ENCODE peak calls at places on chromosome 7, in five cellular contexts. G is hepatocyte, U is IMR-90, L is gastrocnemius medialis, S is colonic mucosa. Y is an unnamed sample.

GRCh38 chr7:12821746-12822145 is 134.3 kb downstream of the ARL4A start:
- DNase-seq in G (no peak), U (no peak), S (no peak), L (no peak), Y (no peak)

GRCh38 chr7:158821173-158822021 is 7.9 kb downstream of the ESYT2 start:
- DNase-seq in S (no peak), U (peak; percentile 75), L (no peak), G (peak; percentile 44), Y (peak; percentile 68)

GRCh38 chr7:147197006-147197405 is 1080.4 kb downstream of the CNTNAP2 start:
- DNase-seq in L (no peak), G (no peak), U (no peak), S (no peak), Y (no peak)

GRCh38 chr7:135189221-135189662 is 18.7 kb upstream of the CYREN start:
- DNase-seq in S (no peak), G (no peak), L (no peak), U (no peak), Y (no peak)

GRCh38 chr7:137343483-137343841 is at the start of gene PTN:
- DNase-seq in U (peak; percentile 79), L (no peak), S (no peak), G (peak; percentile 60), Y (peak; percentile 2)

GRCh38 chr7:25758559-25758958 is 393.4 kb upstream of the NFE2L3 start:
- DNase-seq in G (no peak), L (no peak), S (no peak), U (no peak), Y (peak; percentile 33)

GRCh38 chr7:117218700-117219099 is 104.2 kb downstream of the WNT2 start:
- DNase-seq in G (no peak), S (no peak), L (no peak), U (no peak), Y (no peak)

GRCh38 chr7:1895664-1896515 is 225.8 kb downstream of the ELFN1 start:
- DNase-seq in S (no peak), L (peak; percentile 76), U (no peak), G (no peak), Y (no peak)

GRCh38 chr7:135260470-135260869 is 26.8 kb downstream of the STRA8 start:
- DNase-seq in S (no peak), G (no peak), U (no peak), L (no peak), Y (no peak)

GRCh38 chr7:6093375-6093774 is 62.2 kb downstream of the ANKRD61 start:
- DNase-seq in S (no peak), G (no peak), L (no peak), U (no peak), Y (no peak)

GRCh38 chr7:48312151-48312550 is 140.9 kb downstream of the ABCA13 start:
- DNase-seq in U (no peak), S (no peak), L (no peak), G (no peak), Y (peak; percentile 27)

GRCh38 chr7:30206466-30206865 is 71.7 kb downstream of the MTURN start:
- DNase-seq in S (no peak), L (no peak), G (no peak), U (peak; percentile 13), Y (peak; percentile 85)

GRCh38 chr7:41996381-41997035 is 240.5 kb downstream of the GLI3 start:
- DNase-seq in L (no peak), G (no peak), U (peak; percentile 86), S (no peak), Y (peak; percentile 93)

GRCh38 chr7:154306036-154306435 is 253.8 kb downstream of the DPP6 start:
- DNase-seq in L (no peak), U (no peak), S (no peak), G (no peak), Y (no peak)

GRCh38 chr7:143126146-143126545 is 5.7 kb upstream of the PIP start:
- DNase-seq in G (no peak), U (no peak), L (no peak), S (no peak), Y (no peak)

GRCh38 chr7:141074162-141074989 is 512 bp downstream of the TMEM178B start:
- DNase-seq in S (no peak), L (peak; percentile 17), U (no peak), G (peak; percentile 19), Y (no peak)

GRCh38 chr7:151330181-151330580 is 11.4 kb upstream of the NUB1 start:
- DNase-seq in S (no peak), G (no peak), U (no peak), L (no peak), Y (no peak)

GRCh38 chr7:40569326-40569725 is 434.5 kb downstream of the SUGCT start:
- DNase-seq in U (no peak), L (no peak), G (no peak), S (no peak), Y (no peak)

GRCh38 chr7:38558786-38559185 is 72.4 kb downstream of the AMPH start:
- DNase-seq in L (no peak), G (no peak), U (peak; percentile 4), S (no peak), Y (no peak)

GRCh38 chr7:112079671-112080070 is 126.5 kb downstream of the DOCK4 start:
- DNase-seq in G (no peak), L (no peak), U (peak; percentile 17), S (no peak), Y (no peak)

GRCh38 chr7:19051767-19052375 is 65.6 kb downstream of the TWIST1 start:
- DNase-seq in S (peak; percentile 36), L (no peak), G (peak; percentile 28), U (peak; percentile 38), Y (peak; percentile 41)

GRCh38 chr7:17822557-17823173 is 117.6 kb downstream of the SNX13 start:
- DNase-seq in L (no peak), U (no peak), G (no peak), S (no peak), Y (no peak)

GRCh38 chr7:2525931-2526630 is 6.5 kb downstream of the LFNG start:
- DNase-seq in G (no peak), S (peak; percentile 46), U (no peak), L (no peak), Y (no peak)

GRCh38 chr7:112753298-112753697 is 36.9 kb downstream of the TMEM168 start:
- DNase-seq in G (no peak), L (no peak), U (no peak), S (no peak), Y (no peak)

DNA sequence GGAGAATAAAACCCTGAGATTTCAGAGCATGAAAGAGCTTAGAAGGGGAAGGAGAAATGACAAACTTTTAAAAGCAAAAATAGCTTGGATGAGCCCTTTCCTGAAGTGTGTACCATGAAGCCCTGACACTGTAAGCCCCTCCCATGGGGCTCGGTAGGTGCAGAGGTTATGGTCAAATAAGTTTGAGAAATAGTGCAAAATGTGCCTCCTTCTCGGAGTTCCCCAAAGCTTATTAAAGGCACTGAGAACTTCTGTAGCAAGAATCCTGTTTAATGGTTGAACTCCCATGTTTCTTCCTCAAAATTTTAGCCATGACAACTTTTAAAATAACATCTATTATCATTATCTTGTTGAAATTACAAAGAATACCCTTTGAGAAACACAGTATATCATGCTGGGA is 10.5 kb upstream of the HYCC1 start:
- DNase-seq in L (no peak), G (no peak), S (no peak), U (no peak), Y (no peak)
- H3K27ac ChIP-seq in L (no peak overlapping the region), G (no peak overlapping the region), S (no peak overlapping the region), U (no peak overlapping the region), Y (no peak overlapping the region)

DNA sequence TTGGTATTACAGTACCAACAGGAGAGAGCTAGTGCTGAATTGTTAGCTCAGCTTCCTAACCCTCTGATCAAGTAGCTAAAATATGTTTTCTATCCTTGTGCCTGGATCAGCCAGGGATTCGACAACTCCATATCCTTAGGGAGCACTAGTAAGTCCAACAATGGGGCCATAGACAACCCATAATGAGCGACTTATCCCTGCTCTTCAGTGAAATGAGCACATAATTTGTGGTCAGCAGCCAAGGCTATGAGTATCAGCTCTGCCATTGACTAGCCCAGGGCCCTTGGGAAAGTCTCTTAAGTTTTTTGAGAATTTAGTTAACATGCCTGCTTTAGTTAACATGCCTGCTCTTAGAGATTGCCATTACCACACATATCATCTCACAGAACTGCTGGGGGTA is 39.3 kb downstream of the COL1A2 start:
- DNase-seq in L (no peak), G (no peak), U (peak; percentile 46), S (no peak), Y (no peak)
- TF ChIP-seq CTCF in L (no peak), G (no peak), U (no peak), S (no peak), Y (no peak)

DNA sequence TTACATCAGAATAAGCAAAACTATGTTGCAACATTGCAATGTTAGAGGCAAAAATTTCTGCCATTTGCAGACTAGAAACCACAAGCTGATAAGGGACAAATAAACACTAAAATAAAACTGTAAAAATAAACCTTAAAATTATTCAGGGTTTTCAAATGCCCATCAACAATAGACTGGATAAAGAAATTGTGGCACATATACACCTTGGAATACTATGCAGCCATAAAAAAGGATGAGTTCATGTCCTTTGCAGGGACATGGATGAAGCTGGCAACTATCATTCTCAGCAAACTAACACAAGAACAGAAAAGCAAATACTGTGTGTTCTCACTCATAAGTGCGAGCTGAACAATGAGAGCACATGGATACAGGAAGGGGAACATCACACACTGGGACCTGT is 385.0 kb downstream of the PHF14 start:
- DNase-seq in U (no peak), L (no peak), S (no peak), G (no peak), Y (no peak)
- H3K27ac ChIP-seq in U (no peak overlapping the region), L (no peak overlapping the region), S (no peak overlapping the region), G (no peak overlapping the region), Y (no peak overlapping the region)

GRCh38 chr7:56063882-56064625 is at the start of gene SUMF2:
- DNase-seq in L (peak; percentile 91), U (peak; percentile 83), S (peak; percentile 93), G (peak; percentile 96), Y (peak; percentile 98)
- TF ChIP-seq CTCF in L (peak; percentile 31), U (peak; percentile 22), S (no peak), G (peak; percentile 21), Y (peak; percentile 23)

GRCh38 chr7:130708001-130708400 is 21.7 kb upstream of the TSGA13 start:
- DNase-seq in L (no peak), S (no peak), U (no peak), G (no peak), Y (no peak)

GRCh38 chr7:130708766-130709165 is 22.4 kb upstream of the TSGA13 start:
- DNase-seq in S (no peak), G (no peak), U (no peak), L (no peak), Y (no peak)

GRCh38 chr7:130712416-130712815 is 21.6 kb downstream of the KLF14 start:
- DNase-seq in L (no peak), G (no peak), U (no peak), S (no peak), Y (no peak)
- H3K27ac ChIP-seq in L (no peak overlapping the region), G (no peak overlapping the region), U (no peak overlapping the region), S (no peak overlapping the region), Y (no peak overlapping the region)